ENCODE peak calls at places on chromosomes 2 and 18, in seven cellular contexts. Z is testis, H is esophagus squamous epithelium, E is lower leg skin, K is HCT116, W is heart left ventricle, O is ovary. R is an unnamed sample.

GRCh38 chr2:102250278-102250821 is 61.0 kb upstream of the IL1RL1 start:
- DNase-seq in O (no peak), W (no peak), Z (no peak), E (no peak), H (no peak), K (no peak), R (no peak)

GRCh38 chr2:164260506-164260905 is 360.8 kb downstream of the GRB14 start:
- DNase-seq in K (no peak), W (no peak), O (no peak), Z (no peak), E (no peak), H (no peak), R (no peak)

GRCh38 chr18:6009751-6010150 is 114.4 kb upstream of the TMEM200C start:
- DNase-seq in Z (no peak), H (no peak), O (no peak), K (no peak), E (no peak), W (no peak), R (no peak)

GRCh38 chr2:18336975-18337374 is 223.5 kb downstream of the RDH14 start:
- DNase-seq in O (no peak), K (no peak), W (no peak), Z (no peak), H (no peak), E (no peak), R (no peak)

GRCh38 chr18:55314615-55315237 is 273.3 kb downstream of the TCF4 start:
- DNase-seq in H (no peak), O (no peak), W (no peak), Z (no peak), K (no peak), E (no peak), R (no peak)

GRCh38 chr2:234138836-234139235 is 88.3 kb downstream of the SPP2 start:
- DNase-seq in H (no peak), O (no peak), W (no peak), E (no peak), K (no peak), Z (no peak), R (no peak)

GRCh38 chr18:46199515-46200147 is 95.4 kb downstream of the HAUS1 start:
- DNase-seq in W (no peak), K (peak), Z (no peak), E (no peak), H (no peak), O (no peak), R (no peak)

GRCh38 chr2:72961036-72961720 is 43.9 kb downstream of the EMX1 start:
- DNase-seq in Z (no peak), O (no peak), H (no peak), E (no peak), K (no peak), W (peak), R (no peak)

GRCh38 chr2:84964406-84965191 is 6.4 kb upstream of the KCMF1 start:
- DNase-seq in E (no peak), O (no peak), H (no peak), K (no peak), W (no peak), Z (no peak), R (peak)

GRCh38 chr2:84965192-84965516 is 5.8 kb upstream of the KCMF1 start:
- DNase-seq in W (no peak), O (no peak), Z (no peak), E (no peak), H (no peak), K (no peak), R (peak)

GRCh38 chr2:84963323-84963691 is 7.7 kb upstream of the KCMF1 start:
- DNase-seq in E (no peak), Z (no peak), K (no peak), H (no peak), W (no peak), O (no peak), R (no peak)

GRCh38 chr2:84962917-84963316 is 8.0 kb upstream of the KCMF1 start:
- DNase-seq in W (no peak), O (no peak), H (no peak), K (no peak), Z (no peak), E (no peak), R (peak)

GRCh38 chr2:84963692-84964405 is 7.1 kb upstream of the KCMF1 start:
- DNase-seq in W (no peak), Z (no peak), O (no peak), H (no peak), E (no peak), K (no peak), R (peak)
- TF ChIP-seq POLR2A in W (no peak), Z (no peak), O (no peak), H (no peak), E (no peak), K (no peak), R (no peak)

DNA sequence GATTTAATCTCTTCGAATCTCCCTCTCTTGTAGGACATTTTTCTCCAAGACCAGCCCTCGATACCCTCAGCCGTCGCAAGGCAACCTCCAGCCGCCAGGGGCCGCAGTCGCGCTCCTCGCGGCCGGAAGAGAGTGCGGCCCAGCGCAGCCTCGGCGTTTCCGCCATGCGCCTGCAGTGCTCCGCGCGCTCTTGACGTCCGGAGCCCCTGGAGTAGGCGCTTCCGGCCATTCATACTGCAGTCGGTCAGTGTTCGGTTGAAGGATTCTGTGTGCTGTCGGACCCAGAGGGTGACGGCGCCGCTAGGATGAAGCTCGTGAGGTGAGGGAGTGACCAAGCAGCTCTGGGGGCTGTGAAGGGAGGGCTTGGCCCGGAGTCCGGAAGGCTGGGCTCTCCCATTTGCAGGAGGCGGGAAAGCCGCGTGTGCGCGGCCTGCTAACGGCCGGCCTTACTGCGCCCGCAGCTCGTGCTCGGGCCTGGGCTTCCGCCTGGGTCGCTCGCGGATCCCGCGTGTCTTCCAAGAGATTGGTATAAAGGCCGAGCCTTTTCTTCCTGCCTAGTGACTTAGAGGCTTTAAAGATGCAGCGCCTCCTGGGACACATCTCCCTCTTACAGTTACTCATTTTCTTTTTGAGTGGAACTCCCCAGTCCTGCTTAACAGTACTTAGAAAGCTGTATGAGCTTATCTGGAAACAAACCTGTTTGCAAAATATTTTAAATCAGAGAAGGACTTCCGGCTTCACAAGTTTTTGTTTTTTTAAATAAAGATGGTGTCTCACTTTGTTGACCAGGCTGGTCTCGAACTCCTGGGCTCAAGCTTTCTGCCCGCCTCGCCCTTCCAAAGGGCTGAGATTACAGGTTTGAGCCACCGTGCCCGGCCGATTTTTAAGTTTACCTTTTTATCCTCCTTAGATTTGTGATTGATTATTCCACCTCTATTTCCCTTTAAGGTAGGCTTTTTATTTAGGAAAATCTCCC is at the start of gene SNRPD1:
- DNase-seq in O (peak), W (peak), E (peak), Z (peak), K (peak), H (peak), R (peak)
- TF ChIP-seq POLR2A in O (peak), W (no peak), E (no peak), Z (no peak), K (peak), H (no peak), R (no peak)

DNA sequence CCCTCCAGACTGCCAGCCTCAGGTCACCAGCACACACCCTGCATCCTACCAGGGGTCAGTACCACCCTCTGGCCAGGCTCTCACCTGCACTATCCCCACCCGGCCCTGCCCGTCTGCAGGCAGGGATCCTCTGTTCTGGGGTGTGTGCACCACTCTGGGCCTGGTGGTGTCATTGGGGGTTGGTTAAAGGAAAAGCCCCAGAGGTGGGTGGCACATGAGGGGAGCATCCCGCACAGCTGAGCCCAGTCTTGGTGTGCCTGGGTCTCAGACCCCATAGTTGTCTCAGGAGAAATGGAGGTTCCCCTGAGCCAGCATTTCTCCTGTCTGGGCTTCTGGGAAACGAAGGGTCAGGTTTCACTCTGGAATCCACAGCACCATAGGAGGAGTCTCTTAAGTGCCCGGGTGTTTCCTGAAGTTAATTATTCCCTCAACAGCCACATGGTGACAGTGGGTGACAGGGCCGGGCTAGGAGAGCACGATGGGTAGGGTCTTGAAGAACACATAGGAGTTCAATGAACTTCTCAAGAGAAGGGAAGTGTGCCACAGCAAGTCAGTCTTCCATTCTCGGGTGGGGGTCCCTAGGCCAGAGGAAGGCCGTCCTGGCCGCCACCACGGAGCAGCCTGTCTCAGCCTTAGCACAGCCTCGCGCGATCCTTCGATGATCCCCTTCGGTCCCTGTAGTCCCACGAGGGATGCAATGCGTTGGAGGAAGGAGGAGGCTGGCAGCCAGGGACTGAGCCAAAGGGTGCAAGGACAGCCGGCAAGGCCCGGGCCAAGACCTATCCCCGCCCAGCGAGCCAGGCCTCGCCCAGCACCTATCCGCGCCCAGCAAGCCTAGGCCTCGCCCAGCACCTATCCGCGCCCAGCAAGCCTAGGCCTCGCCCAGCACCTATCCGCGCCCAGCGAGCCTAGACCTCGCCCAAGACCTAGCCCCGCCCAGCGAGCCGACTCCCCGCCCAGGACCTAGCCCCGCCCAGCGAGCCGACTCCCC is 1.1 kb upstream of the FARP2 start:
- DNase-seq in E (peak), H (peak), Z (peak), W (peak), K (peak), O (peak), R (peak)
- TF ChIP-seq POLR2A in E (no peak), H (no peak), Z (no peak), W (no peak), K (no peak), O (no peak), R (no peak)

DNA sequence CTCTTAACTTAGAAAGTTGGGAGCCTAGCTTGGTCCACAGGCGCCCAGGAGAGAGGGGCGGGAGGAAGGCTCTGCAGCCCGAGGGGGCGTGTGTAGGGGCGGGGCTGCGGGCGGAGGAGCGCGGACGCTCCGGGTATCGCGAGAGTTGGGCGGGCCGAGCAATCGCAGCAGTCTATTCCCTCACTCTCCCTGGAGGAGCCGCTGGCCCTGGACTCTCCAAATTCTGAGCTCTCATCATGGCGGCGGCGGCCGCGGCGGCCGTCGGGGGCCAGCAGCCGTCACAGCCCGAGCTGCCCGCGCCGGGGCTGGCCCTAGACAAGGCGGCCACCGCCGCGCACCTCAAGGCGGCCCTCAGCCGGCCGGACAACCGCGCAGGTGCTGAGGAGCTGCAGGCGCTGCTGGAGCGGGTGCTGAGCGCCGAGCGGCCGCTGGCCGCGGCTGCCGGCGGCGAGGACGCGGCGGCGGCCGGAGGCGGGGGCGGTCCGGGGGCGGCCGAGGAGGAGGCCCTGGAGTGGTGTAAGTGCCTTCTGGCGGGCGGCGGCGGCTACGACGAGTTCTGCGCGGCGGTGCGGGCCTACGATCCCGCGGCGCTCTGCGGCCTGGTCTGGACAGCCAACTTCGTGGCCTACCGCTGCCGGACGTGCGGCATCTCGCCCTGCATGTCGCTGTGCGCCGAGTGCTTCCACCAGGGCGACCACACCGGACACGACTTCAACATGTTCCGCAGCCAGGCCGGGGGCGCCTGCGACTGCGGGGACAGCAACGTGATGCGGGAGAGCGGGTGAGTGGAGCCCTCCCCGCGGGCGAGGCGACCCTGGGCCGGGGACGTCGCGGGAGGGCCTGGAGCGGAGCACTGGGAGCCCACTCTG is at the start of gene UBR3:
- DNase-seq in Z (peak), O (peak), H (peak), K (peak), E (peak), W (peak), R (peak)
- TF ChIP-seq POLR2A in Z (peak), O (peak), H (no peak), K (peak), E (peak), W (no peak), R (no peak)

GRCh38 chr2:107278672-107279071 is 392.7 kb upstream of the ST6GAL2 start:
- DNase-seq in H (no peak), E (no peak), Z (no peak), K (no peak), W (no peak), O (no peak), R (no peak)
- TF ChIP-seq POLR2A in H (no peak), E (no peak), Z (no peak), K (no peak), W (no peak), O (no peak), R (no peak)

GRCh38 chr2:118090387-118091139 is 2.3 kb downstream of the INSIG2 start:
- DNase-seq in K (no peak), Z (no peak), E (no peak), H (no peak), O (no peak), W (no peak), R (no peak)

GRCh38 chr2:118091140-118091478 is 2.8 kb downstream of the INSIG2 start:
- DNase-seq in O (no peak), Z (no peak), E (no peak), H (no peak), W (no peak), K (no peak), R (no peak)

GRCh38 chr2:118086024-118086633 is 2.1 kb upstream of the INSIG2 start:
- DNase-seq in O (no peak), Z (no peak), H (no peak), E (no peak), K (no peak), W (no peak), R (no peak)

GRCh38 chr2:118089015-118089800 is 937 bp downstream of the INSIG2 start:
- DNase-seq in E (peak), W (no peak), O (no peak), H (no peak), Z (peak), K (no peak), R (no peak)

DNA sequence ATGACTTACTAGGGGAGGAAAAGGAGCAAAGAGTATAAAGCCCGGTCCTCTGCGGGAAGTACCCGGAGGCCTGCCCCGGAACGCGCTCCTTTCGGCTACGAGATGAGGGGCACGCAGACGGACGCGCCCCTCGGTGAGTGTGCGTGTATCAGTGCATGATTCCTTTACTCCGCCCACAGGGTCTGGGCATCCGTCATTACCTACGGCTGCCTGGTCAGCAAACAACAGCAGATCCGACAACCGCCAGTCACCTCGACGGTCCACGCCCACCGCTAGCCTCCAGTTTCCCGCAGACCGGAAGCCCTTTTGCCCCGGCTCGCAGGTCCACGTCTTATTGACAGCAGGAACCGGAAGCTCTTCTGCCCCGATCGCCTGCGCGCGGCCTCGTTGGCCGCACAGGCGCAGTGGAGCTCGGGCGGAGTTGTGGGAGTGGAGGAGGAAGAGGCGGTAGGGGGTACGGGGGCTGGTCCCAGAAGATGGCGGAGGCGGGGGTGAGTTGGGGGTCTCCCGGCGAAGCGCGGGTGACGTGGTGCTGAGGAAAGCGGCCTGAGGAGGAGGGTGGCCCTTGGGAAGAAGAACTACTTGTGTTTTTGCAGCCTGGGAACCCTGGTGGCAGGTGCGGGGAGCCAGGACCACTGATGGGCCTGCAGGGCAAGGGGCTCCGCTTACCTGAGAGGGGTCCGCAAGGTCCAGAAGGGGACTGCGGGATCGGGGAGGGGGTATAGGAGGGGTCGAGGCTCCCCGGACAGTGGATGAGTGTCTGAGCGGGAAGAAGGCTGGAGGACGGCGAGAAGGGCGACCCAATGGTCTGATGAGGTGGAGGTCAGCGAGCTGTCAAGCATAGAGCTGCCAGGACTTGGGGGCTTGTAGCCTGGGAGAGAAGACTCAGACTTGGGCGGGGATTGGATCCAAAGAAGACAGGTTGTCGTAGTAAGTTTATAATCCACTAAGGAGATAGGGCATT is at the start of gene INSIG2:
- DNase-seq in W (peak), H (peak), O (peak), K (peak), Z (peak), E (peak), R (peak)
- TF ChIP-seq POLR2A in W (no peak), H (no peak), O (no peak), K (peak), Z (no peak), E (no peak), R (peak)

GRCh38 chr18:58232674-58233073 is 188.6 kb downstream of the NEDD4L start:
- DNase-seq in E (no peak), K (no peak), O (no peak), Z (no peak), W (no peak), H (no peak), R (no peak)
- TF ChIP-seq POLR2A in E (no peak), K (no peak), O (no peak), Z (no peak), W (no peak), H (no peak), R (no peak)